ENCODE peak calls at places on chromosomes 6 and 20, in seven cellular contexts. V is K562, Q is NT2/D1, T is HepG2, E is GM12878, L is H1, J is SK-N-SH. P is an unnamed sample.

GRCh38 chr6:100388868-100389519 is 75.7 kb downstream of the SIM1 start:
- DNase-seq in V (no peak), Q (no peak), T (no peak), E (no peak), L (no peak), J (no peak), P (no peak)

GRCh38 chr6:128516514-128516898 is 3.9 kb downstream of the PTPRK start:
- DNase-seq in V (no peak), Q (no peak), T (peak), E (no peak), L (no peak), J (no peak), P (no peak)

GRCh38 chr6:85362652-85363310 is 87.1 kb upstream of the NT5E start:
- DNase-seq in V (no peak), Q (no peak), T (no peak), E (no peak), L (no peak), J (no peak), P (no peak)

GRCh38 chr6:157150076-157150475 is 173.2 kb downstream of the TMEM242 start:
- DNase-seq in V (no peak), Q (no peak), T (no peak), E (no peak), L (no peak), J (no peak), P (no peak)

GRCh38 chr20:43899274-43899878 is 15.3 kb upstream of the TOX2 start:
- DNase-seq in V (no peak), Q (no peak), T (no peak), E (no peak), L (no peak), J (no peak), P (no peak)

GRCh38 chr6:23003671-23004598 is 434.6 kb downstream of the HDGFL1 start:
- DNase-seq in V (no peak), Q (no peak), T (no peak), E (no peak), L (no peak), J (peak), P (no peak)

GRCh38 chr6:111841822-111842221 is 31.4 kb downstream of the FYN start:
- DNase-seq in V (no peak), Q (no peak), T (no peak), E (peak), L (no peak), J (no peak), P (no peak)

GRCh38 chr6:167782698-167783517 is 43.8 kb upstream of the AFDN start:
- DNase-seq in V (no peak), Q (no peak), T (peak), E (no peak), L (no peak), J (no peak), P (no peak)

GRCh38 chr6:99013661-99014458 is 66.1 kb upstream of the FBXL4 start:
- DNase-seq in V (no peak), Q (no peak), T (no peak), E (no peak), L (no peak), J (no peak), P (no peak)

GRCh38 chr6:157912326-157912725 is 69.3 kb upstream of the SYNJ2 start:
- DNase-seq in V (no peak), Q (no peak), T (no peak), E (no peak), L (no peak), J (no peak), P (no peak)

GRCh38 chr6:31837612-31838553 is 10.3 kb downstream of the HSPA1B start:
- DNase-seq in V (peak), Q (no peak), T (no peak), E (no peak), L (no peak), J (no peak), P (no peak)

GRCh38 chr20:58794510-58795180 is 56.1 kb downstream of the GNAS-AS1 start:
- DNase-seq in V (no peak), Q (no peak), T (no peak), E (no peak), L (no peak), J (no peak), P (no peak)

GRCh38 chr6:89976141-89977020 is 82.1 kb downstream of the GJA10 start:
- DNase-seq in V (no peak), Q (no peak), T (no peak), E (no peak), L (no peak), J (no peak), P (no peak)

GRCh38 chr6:163340201-163340887 is 74.2 kb upstream of the QKI start:
- DNase-seq in V (peak), Q (no peak), T (no peak), E (no peak), L (no peak), J (no peak), P (no peak)

GRCh38 chr6:135922170-135922569 is 70.7 kb downstream of the PDE7B start:
- DNase-seq in V (no peak), Q (peak), T (no peak), E (no peak), L (no peak), J (peak), P (peak)

GRCh38 chr6:92126088-92126487 is 1293.3 kb downstream of the EPHA7 start:
- DNase-seq in V (no peak), Q (no peak), T (peak), E (no peak), L (no peak), J (no peak), P (no peak)

GRCh38 chr6:19382676-19383075 is 454.5 kb upstream of the ID4 start:
- DNase-seq in V (no peak), Q (no peak), T (no peak), E (no peak), L (no peak), J (no peak), P (no peak)

GRCh38 chr20:5835870-5836269 is 85.7 kb downstream of the SHLD1 start:
- DNase-seq in V (no peak), Q (no peak), T (no peak), E (no peak), L (no peak), J (no peak), P (no peak)

GRCh38 chr20:44215125-44215524 is 4.6 kb upstream of the OSER1 start:
- DNase-seq in V (peak), Q (no peak), T (peak), E (no peak), L (peak), J (peak), P (peak)

GRCh38 chr6:39642300-39642699 is 82.9 kb downstream of the KIF6 start:
- DNase-seq in V (no peak), Q (no peak), T (no peak), E (no peak), L (no peak), J (no peak), P (no peak)

GRCh38 chr20:63774348-63774735 is 34.8 kb downstream of the SLC2A4RG start:
- DNase-seq in V (no peak), Q (no peak), T (no peak), E (no peak), L (no peak), J (peak), P (no peak)

GRCh38 chr20:3677733-3678132 is 4.1 kb downstream of the ADAM33 start:
- DNase-seq in V (no peak), Q (no peak), T (no peak), E (no peak), L (no peak), J (no peak), P (no peak)

GRCh38 chr20:3680701-3681351 is 984 bp downstream of the ADAM33 start:
- DNase-seq in V (no peak), Q (no peak), T (no peak), E (no peak), L (no peak), J (no peak), P (no peak)

GRCh38 chr20:3678893-3679720 is 2.7 kb downstream of the ADAM33 start:
- DNase-seq in V (no peak), Q (no peak), T (no peak), E (no peak), L (no peak), J (no peak), P (no peak)

GRCh38 chr20:3679749-3680700 is 1.8 kb downstream of the ADAM33 start:
- DNase-seq in V (no peak), Q (no peak), T (no peak), E (no peak), L (no peak), J (peak), P (no peak)

GRCh38 chr20:3678198-3678597 is 3.6 kb downstream of the ADAM33 start:
- DNase-seq in V (no peak), Q (no peak), T (no peak), E (no peak), L (no peak), J (no peak), P (no peak)
- H3K9ac ChIP-seq in V (no peak), Q (no peak), T (no peak), E (no peak), L (no peak), J (no peak), P (no peak)

GRCh38 chr6:155234687-155235543 is 28.9 kb upstream of the CLDN20 start:
- DNase-seq in V (no peak), Q (no peak), T (no peak), E (no peak), L (no peak), J (no peak), P (no peak)

GRCh38 chr6:155234167-155234566 is 29.6 kb upstream of the CLDN20 start:
- DNase-seq in V (no peak), Q (no peak), T (peak), E (no peak), L (no peak), J (no peak), P (no peak)

GRCh38 chr6:155240905-155241600 is 22.8 kb upstream of the CLDN20 start:
- DNase-seq in V (no peak), Q (no peak), T (no peak), E (no peak), L (no peak), J (no peak), P (no peak)

GRCh38 chr6:155241966-155242365 is 21.8 kb upstream of the CLDN20 start:
- DNase-seq in V (no peak), Q (no peak), T (no peak), E (no peak), L (no peak), J (no peak), P (no peak)

GRCh38 chr6:155237613-155238012 is 26.2 kb upstream of the CLDN20 start:
- DNase-seq in V (no peak), Q (no peak), T (no peak), E (no peak), L (no peak), J (no peak), P (no peak)
- TF ChIP-seq YY1 in V (no peak), Q (no peak), T (no peak), E (no peak), L (no peak), J (no peak), P (no peak)

GRCh38 chr6:116562019-116562403 is 8.5 kb downstream of the CALHM4 start:
- DNase-seq in V (no peak), Q (no peak), T (no peak), E (no peak), L (no peak), J (no peak), P (no peak)
- H3K9ac ChIP-seq in V (no peak), Q (no peak), T (peak), E (no peak), L (no peak), J (no peak), P (no peak)

GRCh38 chr6:105035299-105035698 is 78.4 kb downstream of the LIN28B start:
- DNase-seq in V (no peak), Q (no peak), T (peak), E (no peak), L (no peak), J (no peak), P (no peak)

GRCh38 chr6:105041880-105042279 is 85.0 kb downstream of the LIN28B start:
- DNase-seq in V (no peak), Q (no peak), T (no peak), E (no peak), L (no peak), J (no peak), P (no peak)

GRCh38 chr6:105034470-105034869 is 77.6 kb downstream of the LIN28B start:
- DNase-seq in V (no peak), Q (no peak), T (no peak), E (no peak), L (no peak), J (no peak), P (no peak)

GRCh38 chr6:105036371-105036770 is 79.5 kb downstream of the LIN28B start:
- DNase-seq in V (no peak), Q (no peak), T (no peak), E (no peak), L (no peak), J (no peak), P (no peak)

GRCh38 chr6:105038259-105038658 is 81.4 kb downstream of the LIN28B start:
- DNase-seq in V (no peak), Q (no peak), T (no peak), E (no peak), L (no peak), J (no peak), P (no peak)
- TF ChIP-seq YY1 in V (no peak), Q (no peak), T (no peak), E (no peak), L (no peak), J (no peak), P (no peak)

GRCh38 chr6:144466716-144467115 is 181.6 kb downstream of the UTRN start:
- DNase-seq in V (no peak), Q (no peak), T (no peak), E (no peak), L (no peak), J (no peak), P (no peak)
- H3K9ac ChIP-seq in V (no peak), Q (no peak), T (no peak), E (no peak), L (no peak), J (no peak), P (no peak)

GRCh38 chr20:17618673-17619013 is 48.8 kb downstream of the DSTN start:
- DNase-seq in V (no peak), Q (no peak), T (no peak), E (no peak), L (no peak), J (no peak), P (no peak)

GRCh38 chr20:17617868-17618672 is 48.2 kb downstream of the DSTN start:
- DNase-seq in V (no peak), Q (no peak), T (no peak), E (no peak), L (no peak), J (peak), P (no peak)

GRCh38 chr20:17620371-17621228 is 50.7 kb downstream of the DSTN start:
- DNase-seq in V (no peak), Q (no peak), T (no peak), E (no peak), L (no peak), J (peak), P (no peak)

GRCh38 chr20:17621229-17621968 is 51.5 kb downstream of the DSTN start:
- DNase-seq in V (no peak), Q (no peak), T (no peak), E (no peak), L (no peak), J (peak), P (no peak)

DNA sequence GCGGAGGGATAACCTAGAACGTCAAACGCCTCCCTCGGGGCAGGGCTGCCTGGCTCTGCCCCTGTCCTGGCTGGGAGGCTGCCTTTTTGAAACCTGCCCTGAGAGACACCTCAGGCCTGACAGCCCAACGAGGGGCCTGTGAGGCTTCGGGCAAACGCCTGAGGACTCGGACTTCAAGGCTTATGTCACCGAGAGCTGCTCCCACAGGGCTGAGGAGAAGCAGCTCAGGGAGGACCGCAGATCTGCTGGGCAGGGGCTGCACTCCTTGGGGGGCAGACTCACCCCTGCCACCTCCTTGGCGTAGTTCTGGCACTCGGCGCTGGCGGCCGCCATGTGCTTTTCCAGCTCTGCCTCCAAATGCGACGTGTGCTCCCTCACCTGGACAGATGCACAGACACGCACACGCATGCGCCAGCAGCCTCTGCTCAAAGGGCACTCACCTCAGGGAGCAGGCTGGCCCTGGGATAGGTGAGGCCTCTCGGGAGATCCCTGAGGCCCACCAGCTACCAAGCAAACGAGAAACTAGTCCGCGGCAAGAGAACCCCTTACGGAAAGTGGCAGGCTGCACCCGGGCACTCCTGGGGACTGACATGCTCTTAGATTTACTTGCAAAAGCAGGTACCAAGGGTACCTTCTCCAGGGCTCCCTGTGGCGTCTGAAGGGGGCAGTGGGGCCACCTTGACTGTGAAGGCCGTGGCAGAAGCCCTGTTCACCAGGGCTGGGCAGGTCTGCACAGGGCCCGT is 49.6 kb downstream of the DSTN start:
- DNase-seq in V (no peak), Q (no peak), T (no peak), E (no peak), L (no peak), J (peak), P (no peak)
- TF ChIP-seq YY1 in V (no peak), Q (no peak), T (no peak), E (no peak), L (no peak), J (no peak), P (no peak)

DNA sequence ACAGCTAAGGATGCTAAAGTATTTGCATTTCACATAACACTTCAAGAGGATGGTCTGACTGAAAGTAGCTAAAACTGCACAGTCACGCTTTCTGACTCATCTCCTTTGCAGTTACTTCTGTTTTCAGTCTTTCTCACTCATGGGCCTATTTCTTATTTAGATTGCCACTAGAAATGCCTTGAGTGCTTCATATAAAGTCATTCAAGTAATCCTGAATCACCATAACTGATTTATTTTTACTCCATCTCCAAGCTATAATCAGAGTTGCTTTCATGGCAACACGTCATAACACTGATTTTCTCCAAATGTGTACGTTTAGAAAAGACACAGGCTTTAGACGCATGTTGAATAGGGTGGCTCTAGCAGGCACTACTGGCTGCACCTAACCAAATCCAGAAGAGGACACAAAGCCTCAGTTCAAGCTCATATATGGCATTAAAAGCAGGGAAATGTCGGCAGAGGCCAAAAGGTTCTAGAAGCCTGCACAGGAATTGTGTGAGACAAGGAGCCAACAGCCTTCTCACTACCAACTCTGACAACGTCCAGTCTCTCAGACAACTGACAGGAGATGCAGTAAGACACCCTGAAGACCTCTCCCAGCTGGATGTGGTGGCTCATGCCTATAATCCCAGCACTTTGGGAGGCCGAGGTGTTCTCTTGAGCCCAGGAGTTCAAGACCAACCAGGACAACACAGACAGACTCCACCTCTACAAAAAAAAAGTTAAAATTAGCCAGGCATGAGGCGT is 64.1 kb upstream of the BEND6 start:
- DNase-seq in V (peak), Q (no peak), T (no peak), E (peak), L (no peak), J (no peak), P (no peak)
- H3K9ac ChIP-seq in V (no peak), Q (no peak), T (no peak), E (peak), L (no peak), J (peak), P (no peak)

GRCh38 chr6:3137057-3137777 is 18.7 kb downstream of the BPHL start:
- DNase-seq in V (no peak), Q (no peak), T (no peak), E (no peak), L (no peak), J (no peak), P (no peak)

GRCh38 chr6:3140201-3140600 is 17.1 kb downstream of the TUBB2A start:
- DNase-seq in V (no peak), Q (no peak), T (no peak), E (no peak), L (no peak), J (no peak), P (no peak)

GRCh38 chr6:3136361-3136760 is 17.9 kb downstream of the BPHL start:
- DNase-seq in V (no peak), Q (no peak), T (no peak), E (no peak), L (no peak), J (no peak), P (no peak)

GRCh38 chr6:3138341-3138740 is 19.0 kb downstream of the TUBB2A start:
- DNase-seq in V (no peak), Q (no peak), T (no peak), E (no peak), L (no peak), J (no peak), P (no peak)

DNA sequence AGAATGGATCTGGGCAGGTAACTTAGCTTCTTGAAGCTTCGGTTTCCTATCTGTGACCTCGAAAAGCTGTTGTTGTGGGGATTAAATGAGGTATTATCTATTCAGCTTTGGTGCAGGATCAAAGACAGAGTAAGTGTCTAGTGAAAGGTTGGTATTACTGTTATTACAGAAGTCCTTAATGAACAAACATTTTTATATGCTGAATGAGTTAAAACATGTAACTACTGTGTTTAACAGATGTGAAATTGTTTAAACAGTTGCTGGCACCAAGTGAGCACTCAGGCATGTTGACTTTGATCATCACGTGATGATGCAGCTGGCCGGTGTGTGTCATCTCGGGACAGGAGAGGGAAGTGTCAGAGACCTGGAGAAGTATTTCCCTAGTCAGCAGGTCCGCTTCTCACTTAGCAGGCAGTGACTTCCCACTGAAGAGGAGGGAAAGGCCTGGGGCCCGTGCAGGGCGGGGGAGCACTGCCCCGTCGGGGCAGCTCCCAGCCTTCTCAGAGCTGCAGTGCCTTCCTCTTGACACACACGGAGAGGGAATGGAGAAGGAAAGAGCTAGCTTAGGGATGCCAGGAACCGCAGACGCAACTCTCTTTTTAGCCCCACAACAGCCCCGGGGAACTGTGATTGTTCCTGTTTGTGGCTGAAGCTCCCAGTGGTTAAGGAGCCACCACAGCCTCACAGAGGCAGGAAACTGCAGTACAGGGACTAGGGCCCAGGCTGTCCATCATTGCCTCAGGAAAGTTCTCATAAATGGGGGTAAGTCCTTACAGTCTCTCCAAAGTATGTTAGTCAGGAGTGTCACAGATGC is 18.0 kb downstream of the TUBB2A start:
- DNase-seq in V (no peak), Q (no peak), T (peak), E (no peak), L (no peak), J (no peak), P (no peak)
- TF ChIP-seq YY1 in V (no peak), Q (no peak), T (peak), E (no peak), L (no peak), J (no peak), P (no peak)

GRCh38 chr6:1079525-1079924 is 232.4 kb upstream of the FOXQ1 start:
- DNase-seq in V (no peak), Q (no peak), T (no peak), E (no peak), L (no peak), J (no peak), P (no peak)
- H3K9ac ChIP-seq in V (no peak), Q (no peak), T (no peak), E (no peak), L (no peak), J (no peak), P (no peak)

P was measured in HCT116.